ENCODE peak calls at places on chromosomes 4 and X, in five cellular contexts. E, K, U, H and W are unnamed samples.

GRCh38 chr4:15368906-15369305 is 58.9 kb upstream of the C1QTNF7 start:
- DNase-seq in E (peak), K (no peak), U (no peak), H (peak), W (no peak)

GRCh38 chr4:83231620-83232056 is 53.0 kb downstream of the COQ2 start:
- DNase-seq in E (no peak), K (no peak), U (no peak), H (peak), W (no peak)

GRCh38 chr4:101126044-101126443 is 221.3 kb downstream of the PPP3CA start:
- DNase-seq in E (no peak), K (no peak), U (no peak), H (peak), W (no peak)

GRCh38 chrX:132692066-132692465 is 203.2 kb upstream of the MBNL3 start:
- DNase-seq in E (peak), K (no peak), U (no peak), H (no peak), W (no peak)

GRCh38 chrX:21479695-21480280 is 105.6 kb downstream of the CNKSR2 start:
- DNase-seq in E (peak), K (no peak), U (peak), H (peak), W (no peak)

GRCh38 chrX:129980043-129980442 is 2.4 kb upstream of the BCORL1 start:
- DNase-seq in E (no peak), K (peak), U (no peak), H (no peak), W (peak)

GRCh38 chr4:41748788-41749445 is 392 bp upstream of the PHOX2B start:
- DNase-seq in E (no peak), K (no peak), U (no peak), H (no peak), W (no peak)

GRCh38 chr4:183508693-183509092 is 3.8 kb downstream of the ING2 start:
- DNase-seq in E (no peak), K (no peak), U (no peak), H (no peak), W (no peak)

GRCh38 chr4:55947254-55947882 is 1.4 kb upstream of the CEP135 start:
- DNase-seq in E (peak), K (no peak), U (peak), H (peak), W (no peak)

DNA sequence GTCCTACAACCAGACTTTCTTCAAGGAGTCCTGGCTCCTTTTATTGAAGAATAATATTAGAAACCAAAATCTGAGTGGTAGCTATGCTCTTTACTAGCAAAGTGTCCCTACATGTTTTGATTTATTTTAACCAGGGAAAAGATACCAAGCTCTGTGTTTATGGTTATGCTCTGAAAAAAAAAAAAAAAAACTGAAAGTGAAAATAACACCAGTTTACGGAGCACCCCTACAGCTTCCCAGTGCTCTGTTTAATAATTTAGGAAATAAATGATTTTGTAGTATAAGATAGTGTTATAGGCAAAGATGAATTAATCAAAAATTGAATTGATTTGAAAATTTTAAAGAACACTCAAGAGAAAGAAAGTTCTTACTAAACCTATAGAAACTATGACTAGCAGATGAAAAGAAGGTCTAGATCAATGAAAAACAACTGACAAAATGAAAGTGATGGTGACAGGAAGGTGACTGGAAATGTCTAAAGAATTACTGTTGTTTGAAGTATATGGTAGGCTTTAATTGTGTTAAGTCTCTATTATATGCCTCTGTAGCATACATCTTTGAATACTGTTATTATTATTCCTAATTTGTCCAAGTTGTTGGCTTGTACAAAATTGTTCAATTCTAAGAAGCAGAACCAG is 1698.4 kb upstream of the PCDH10 start:
- DNase-seq in E (no peak), K (no peak), U (no peak), H (no peak), W (no peak)
- H3K4me3 ChIP-seq in E (no peak), K (no peak), U (no peak), H (no peak), W (no peak)

DNA sequence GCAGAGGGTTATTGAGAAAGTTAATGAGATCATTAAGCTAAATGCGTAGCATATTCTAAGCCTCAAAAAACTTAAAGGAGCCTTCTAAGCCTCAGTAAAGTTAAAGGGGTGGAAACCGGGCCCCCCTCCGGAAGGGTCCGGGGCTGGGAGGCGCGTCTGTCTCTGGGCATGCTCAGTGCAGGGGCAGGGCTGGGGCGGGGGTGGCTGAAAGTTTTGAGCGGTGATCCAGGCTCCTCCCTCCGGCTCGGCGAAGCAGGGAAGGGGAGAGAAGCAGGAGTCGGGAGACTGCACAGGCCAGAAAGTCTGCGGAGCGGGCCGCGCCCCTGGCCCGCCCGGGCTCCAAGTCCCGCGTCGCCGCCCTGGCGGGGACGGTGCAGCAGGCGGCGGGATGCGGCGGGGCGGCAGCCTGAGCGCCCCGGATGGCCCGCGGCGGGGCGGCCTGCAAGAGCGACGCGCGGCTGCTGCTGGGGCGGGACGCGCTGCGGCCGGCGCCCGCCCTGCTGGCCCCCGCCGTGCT is at the start of gene EVC:
- DNase-seq in E (peak), K (no peak), U (no peak), H (peak), W (peak)
- H3K4me3 ChIP-seq in E (peak), K (peak), U (peak), H (peak), W (peak)

DNA sequence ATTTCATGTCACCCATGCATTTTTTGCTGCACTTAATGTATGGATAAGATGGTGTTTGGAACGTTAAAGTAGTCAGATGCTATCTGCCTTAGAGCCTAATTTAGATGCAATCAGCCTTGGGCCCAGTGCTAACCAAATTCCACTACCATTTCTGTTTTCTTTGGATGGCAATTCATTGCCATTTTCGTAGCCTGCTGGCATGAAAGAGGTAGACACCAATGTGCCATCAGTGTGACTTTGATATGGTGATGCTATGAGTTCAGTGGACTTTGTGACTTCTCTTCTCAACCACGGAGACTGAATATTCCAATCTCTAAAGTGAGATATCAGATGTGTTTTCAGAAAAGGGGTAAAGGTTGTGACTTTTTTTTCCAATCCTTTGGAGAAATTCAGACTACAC is 1.5 kb downstream of the ETFDH start:
- DNase-seq in E (no peak), K (no peak), U (no peak), H (no peak), W (no peak)
- H3K4me3 ChIP-seq in E (no peak), K (no peak), U (no peak), H (peak), W (no peak)

DNA sequence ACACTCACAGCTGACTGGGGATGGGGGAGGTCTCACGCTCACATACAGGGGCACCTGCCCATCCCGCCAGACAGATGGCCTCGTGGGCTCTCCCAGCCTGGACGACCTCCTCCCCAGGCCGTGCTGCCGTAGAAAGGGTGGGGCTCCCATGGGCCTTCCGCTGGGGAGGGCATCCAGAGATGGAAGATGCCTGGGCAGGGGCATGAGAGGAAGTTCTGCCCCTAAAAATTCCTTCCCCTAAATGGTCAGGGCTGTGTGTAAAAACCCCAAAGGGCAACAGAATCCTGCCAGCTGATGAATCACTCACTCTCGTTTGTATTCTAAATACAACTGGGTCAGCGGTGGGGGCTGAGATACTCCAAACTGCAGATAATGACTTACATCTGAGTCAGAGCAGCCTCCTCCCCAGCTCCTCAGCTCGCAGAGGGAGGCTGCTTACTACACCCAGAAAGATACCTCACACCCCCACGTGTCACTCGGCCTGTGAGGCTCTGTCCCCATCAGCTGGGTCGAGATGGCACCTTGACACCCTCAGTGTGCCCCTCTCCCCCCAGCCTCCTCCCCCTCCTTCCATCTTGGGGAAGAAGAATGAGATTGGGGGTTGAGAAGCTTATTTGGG is 10.1 kb downstream of the WDR1 start:
- DNase-seq in E (peak), K (peak), U (no peak), H (peak), W (peak)
- H3K4me3 ChIP-seq in E (peak), K (no peak), U (no peak), H (peak), W (peak)

GRCh38 chr4:373062-373839 is 35.6 kb downstream of the ZNF141 start:
- DNase-seq in E (no peak), K (no peak), U (no peak), H (peak), W (no peak)
- H3K4me3 ChIP-seq in E (no peak), K (no peak), U (no peak), H (peak), W (no peak)

GRCh38 chr4:2811830-2812599 is 19.1 kb downstream of the SH3BP2 start:
- DNase-seq in E (peak), K (peak), U (no peak), H (peak), W (peak)
- H3K4me3 ChIP-seq in E (peak), K (peak), U (no peak), H (peak), W (peak)

DNA sequence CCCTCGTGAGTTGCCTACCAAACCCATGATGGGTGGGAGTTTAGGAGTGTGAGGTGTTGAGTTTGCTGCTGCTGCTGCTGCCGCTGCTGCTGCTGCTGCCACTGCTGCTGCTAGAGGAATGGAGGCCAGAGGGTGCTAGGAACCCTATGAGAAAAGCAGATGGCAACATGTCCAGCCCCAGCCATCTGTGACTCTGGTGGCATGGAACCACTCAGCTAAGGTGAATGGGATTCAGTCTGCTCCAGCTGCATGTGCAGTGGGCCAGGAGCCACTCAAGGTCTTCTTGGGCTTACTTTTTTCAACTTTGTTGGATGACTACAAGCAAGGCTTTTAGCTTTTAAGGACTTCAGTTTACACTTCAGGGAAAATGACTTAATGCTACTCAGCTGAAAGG is 103.8 kb downstream of the RTL5 start:
- DNase-seq in E (no peak), K (no peak), U (no peak), H (no peak), W (no peak)
- H3K4me3 ChIP-seq in E (no peak), K (no peak), U (no peak), H (peak), W (no peak)